ENCODE peak calls at places on chromosomes 2 and 18, in seven cellular contexts. One of them, this sample, is unnamed.

GRCh38 chr2:1010373-1011017 is 59.8 kb downstream of the SNTG2 start:
- DNase-seq in PC-9: no peak
- DNase-seq in heart right ventricle: no peak
- DNase-seq in ovary: no peak
- DNase-seq in tibial nerve: no peak
- DNase-seq in GM12878: no peak
- DNase-seq in AG04450: no peak
- DNase-seq in this sample: no peak

GRCh38 chr2:203077458-203077857 is 62.8 kb downstream of the NBEAL1 start:
- DNase-seq in PC-9: no peak
- DNase-seq in heart right ventricle: no peak
- DNase-seq in ovary: no peak
- DNase-seq in tibial nerve: no peak
- DNase-seq in GM12878: no peak
- DNase-seq in AG04450: no peak
- DNase-seq in this sample: no peak

GRCh38 chr18:24161304-24161703 is 22.4 kb downstream of the CABYR start:
- DNase-seq in PC-9: no peak
- DNase-seq in heart right ventricle: no peak
- DNase-seq in ovary: no peak
- DNase-seq in tibial nerve: no peak
- DNase-seq in GM12878: no peak
- DNase-seq in AG04450: no peak
- DNase-seq in this sample: no peak

GRCh38 chr2:8255448-8255800 is 426.4 kb upstream of the ID2 start:
- DNase-seq in PC-9: no peak
- DNase-seq in heart right ventricle: no peak
- DNase-seq in ovary: no peak
- DNase-seq in tibial nerve: no peak
- DNase-seq in GM12878: no peak
- DNase-seq in AG04450: no peak
- DNase-seq in this sample: no peak

GRCh38 chr18:45386256-45386655 is 229.0 kb upstream of the SLC14A2 start:
- DNase-seq in PC-9: no peak
- DNase-seq in heart right ventricle: no peak
- DNase-seq in ovary: peak; percentile 31
- DNase-seq in tibial nerve: no peak
- DNase-seq in GM12878: no peak
- DNase-seq in AG04450: no peak
- DNase-seq in this sample: no peak

GRCh38 chr2:185082749-185083148 is 484.4 kb downstream of the ZNF804A start:
- DNase-seq in PC-9: no peak
- DNase-seq in heart right ventricle: no peak
- DNase-seq in ovary: no peak
- DNase-seq in tibial nerve: no peak
- DNase-seq in GM12878: no peak
- DNase-seq in AG04450: no peak
- DNase-seq in this sample: no peak

GRCh38 chr18:28149810-28150420 is 27.0 kb downstream of the CDH2 start:
- DNase-seq in PC-9: no peak
- DNase-seq in heart right ventricle: no peak
- DNase-seq in ovary: no peak
- DNase-seq in tibial nerve: no peak
- DNase-seq in GM12878: no peak
- DNase-seq in AG04450: no peak
- DNase-seq in this sample: no peak

GRCh38 chr18:5890606-5891360 is 4.5 kb downstream of the TMEM200C start:
- DNase-seq in PC-9: no peak
- DNase-seq in heart right ventricle: no peak
- DNase-seq in ovary: peak; percentile 40
- DNase-seq in tibial nerve: no peak
- DNase-seq in GM12878: no peak
- DNase-seq in AG04450: no peak
- DNase-seq in this sample: peak; percentile 42

GRCh38 chr2:118729760-118730159 is 117.7 kb downstream of the EN1 start:
- DNase-seq in PC-9: no peak
- DNase-seq in heart right ventricle: no peak
- DNase-seq in ovary: no peak
- DNase-seq in tibial nerve: no peak
- DNase-seq in GM12878: no peak
- DNase-seq in AG04450: no peak
- DNase-seq in this sample: no peak

GRCh38 chr2:130875935-130876334 is 39.2 kb downstream of the ARHGEF4 start:
- DNase-seq in PC-9: no peak
- DNase-seq in heart right ventricle: no peak
- DNase-seq in ovary: no peak
- DNase-seq in tibial nerve: no peak
- DNase-seq in GM12878: no peak
- DNase-seq in AG04450: no peak
- DNase-seq in this sample: peak; percentile 7

GRCh38 chr18:35732652-35733051 is 151.1 kb downstream of the GALNT1 start:
- DNase-seq in PC-9: no peak
- DNase-seq in heart right ventricle: no peak
- DNase-seq in ovary: no peak
- DNase-seq in tibial nerve: no peak
- DNase-seq in GM12878: no peak
- DNase-seq in AG04450: peak; percentile 6
- DNase-seq in this sample: no peak

GRCh38 chr2:66301073-66301766 is 133.7 kb upstream of the MEIS1 start:
- DNase-seq in PC-9: no peak
- DNase-seq in heart right ventricle: peak; percentile 64
- DNase-seq in ovary: peak; percentile 27
- DNase-seq in tibial nerve: peak; percentile 16
- DNase-seq in GM12878: no peak
- DNase-seq in AG04450: no peak
- DNase-seq in this sample: no peak

DNA sequence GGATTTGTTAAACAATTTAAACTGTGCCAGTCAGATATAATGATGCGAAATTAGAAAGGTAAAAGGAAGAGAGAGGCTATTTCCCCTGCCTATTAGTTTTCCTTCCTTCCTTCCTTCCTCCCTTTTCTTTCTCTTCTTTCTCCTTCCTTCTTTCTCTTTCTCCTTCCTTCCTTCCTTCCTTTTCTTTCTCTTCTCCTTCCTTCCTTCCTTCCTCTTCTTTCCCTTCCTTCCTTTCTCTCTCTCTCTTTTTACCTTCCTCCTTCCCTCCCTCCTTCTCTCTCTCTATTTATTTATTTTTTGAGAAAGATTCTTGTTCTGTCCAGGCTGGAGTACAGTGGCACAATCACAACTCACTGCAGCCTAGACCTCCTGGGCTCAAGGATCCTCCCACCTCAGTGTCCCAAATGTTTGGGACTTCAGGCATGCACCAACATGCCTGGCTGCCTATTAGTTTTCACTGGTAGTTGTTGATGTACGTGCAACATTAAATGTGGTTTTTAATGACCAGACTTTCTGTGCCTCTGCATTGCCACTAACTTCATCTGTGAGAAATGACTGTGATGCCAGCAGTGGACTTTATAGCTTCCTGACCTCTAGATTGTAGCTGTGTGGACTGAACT is 48.7 kb upstream of the NFE2L2 start:
- DNase-seq in PC-9: no peak
- DNase-seq in heart right ventricle: no peak
- DNase-seq in ovary: no peak
- DNase-seq in tibial nerve: no peak
- DNase-seq in GM12878: no peak
- DNase-seq in AG04450: no peak
- DNase-seq in this sample: no peak
- H3K4me3 ChIP-seq in PC-9: no peak overlapping the region
- H3K4me3 ChIP-seq in heart right ventricle: no peak overlapping the region
- H3K4me3 ChIP-seq in ovary: no peak overlapping the region
- H3K4me3 ChIP-seq in tibial nerve: no peak overlapping the region
- H3K4me3 ChIP-seq in GM12878: no peak overlapping the region
- H3K4me3 ChIP-seq in AG04450: no peak overlapping the region
- H3K4me3 ChIP-seq in this sample: no peak overlapping the region

GRCh38 chr2:122203523-122203922 is 448.1 kb downstream of the TSN start:
- DNase-seq in PC-9: no peak
- DNase-seq in heart right ventricle: no peak
- DNase-seq in ovary: no peak
- DNase-seq in tibial nerve: no peak
- DNase-seq in GM12878: no peak
- DNase-seq in AG04450: no peak
- DNase-seq in this sample: no peak
- TF ChIP-seq CTCF in PC-9: no peak
- TF ChIP-seq CTCF in heart right ventricle: no peak
- TF ChIP-seq CTCF in ovary: no peak
- TF ChIP-seq CTCF in tibial nerve: no peak
- TF ChIP-seq CTCF in GM12878: no peak
- TF ChIP-seq CTCF in AG04450: no peak
- TF ChIP-seq CTCF in this sample: no peak

GRCh38 chr2:176157499-176158305 is 595 bp downstream of the HOXD3 start:
- DNase-seq in PC-9: no peak
- DNase-seq in heart right ventricle: no peak
- DNase-seq in ovary: no peak
- DNase-seq in tibial nerve: no peak
- DNase-seq in GM12878: no peak
- DNase-seq in AG04450: no peak
- DNase-seq in this sample: no peak
- H3K9me3 ChIP-seq in PC-9: no peaks in the 10 kb centered on the region
- H3K9me3 ChIP-seq in heart right ventricle: no peaks in the 10 kb centered on the region
- H3K9me3 ChIP-seq in ovary: no peaks in the 10 kb centered on the region
- H3K9me3 ChIP-seq in tibial nerve: no peaks in the 10 kb centered on the region
- H3K9me3 ChIP-seq in GM12878: no peaks in the 10 kb centered on the region
- H3K9me3 ChIP-seq in AG04450: peaks cover 10% of the 10 kb centered on the region
- H3K9me3 ChIP-seq in this sample: no peaks in the 10 kb centered on the region

GRCh38 chr2:231483398-231484329 is 19.4 kb upstream of the NCL start:
- DNase-seq in PC-9: no peak
- DNase-seq in heart right ventricle: peak; percentile 55
- DNase-seq in ovary: peak; percentile 27
- DNase-seq in tibial nerve: no peak
- DNase-seq in GM12878: no peak
- DNase-seq in AG04450: no peak
- DNase-seq in this sample: peak; percentile 27
- H3K4me3 ChIP-seq in PC-9: no peak overlapping the region
- H3K4me3 ChIP-seq in heart right ventricle: peak overlapping the region; percentile 71
- H3K4me3 ChIP-seq in ovary: peak overlapping the region; percentile 42
- H3K4me3 ChIP-seq in tibial nerve: peak overlapping the region; percentile 28
- H3K4me3 ChIP-seq in GM12878: peak overlapping the region; percentile 79
- H3K4me3 ChIP-seq in AG04450: peak overlapping the region; percentile 17
- H3K4me3 ChIP-seq in this sample: no peak overlapping the region

GRCh38 chr2:47655563-47655880 is 127.4 kb upstream of the MSH6 start:
- DNase-seq in PC-9: no peak
- DNase-seq in heart right ventricle: no peak
- DNase-seq in ovary: no peak
- DNase-seq in tibial nerve: no peak
- DNase-seq in GM12878: no peak
- DNase-seq in AG04450: no peak
- DNase-seq in this sample: no peak

GRCh38 chr2:47653036-47653435 is 129.9 kb upstream of the MSH6 start:
- DNase-seq in PC-9: no peak
- DNase-seq in heart right ventricle: no peak
- DNase-seq in ovary: no peak
- DNase-seq in tibial nerve: no peak
- DNase-seq in GM12878: no peak
- DNase-seq in AG04450: no peak
- DNase-seq in this sample: no peak

GRCh38 chr2:47652041-47652713 is 130.8 kb upstream of the MSH6 start:
- DNase-seq in PC-9: no peak
- DNase-seq in heart right ventricle: no peak
- DNase-seq in ovary: no peak
- DNase-seq in tibial nerve: no peak
- DNase-seq in GM12878: no peak
- DNase-seq in AG04450: no peak
- DNase-seq in this sample: no peak

GRCh38 chr2:47654790-47655562 is 128.0 kb upstream of the MSH6 start:
- DNase-seq in PC-9: peak; percentile 66
- DNase-seq in heart right ventricle: no peak
- DNase-seq in ovary: no peak
- DNase-seq in tibial nerve: no peak
- DNase-seq in GM12878: peak; percentile 60
- DNase-seq in AG04450: no peak
- DNase-seq in this sample: no peak

DNA sequence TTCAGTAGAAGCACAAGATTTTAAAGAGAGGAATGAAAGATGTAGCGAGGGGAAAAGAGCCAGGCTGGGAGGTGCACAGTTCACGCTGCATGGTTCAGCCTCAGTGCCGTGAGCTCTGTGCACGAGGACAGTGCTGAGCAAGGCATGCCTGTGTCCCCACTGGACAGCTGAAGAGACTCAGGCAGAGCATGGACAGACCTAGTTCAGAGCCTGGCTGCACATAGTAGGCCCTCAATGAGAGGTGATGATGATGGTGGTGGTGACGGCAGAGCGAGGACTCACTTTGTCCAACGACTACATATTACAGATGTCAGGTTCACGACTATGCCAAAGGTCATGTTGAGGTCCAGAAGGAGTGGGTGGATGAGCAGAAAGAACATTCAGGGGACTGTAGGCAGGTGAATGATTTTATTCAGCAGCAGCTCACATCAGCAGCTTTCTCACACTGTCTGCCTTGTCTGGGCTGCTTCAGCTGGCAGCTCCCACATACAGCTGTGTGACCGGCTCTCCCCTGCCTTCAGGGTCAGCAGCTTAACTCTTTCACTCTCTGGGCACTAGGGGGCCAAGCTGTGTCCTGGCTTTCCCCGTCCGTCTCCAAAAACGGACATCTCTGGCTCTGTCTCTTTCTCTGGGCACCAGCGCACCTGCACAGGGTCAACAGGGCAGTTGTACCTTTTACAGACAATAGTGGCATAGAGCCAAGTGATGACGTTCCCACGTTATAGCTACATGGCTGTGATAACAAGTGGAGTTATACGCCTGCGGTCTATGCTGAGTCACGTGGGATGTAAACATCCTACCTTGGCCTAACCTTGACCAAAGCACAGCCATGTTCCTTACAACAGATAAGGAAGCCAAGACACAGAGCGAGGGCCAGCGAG is 128.8 kb upstream of the MSH6 start:
- DNase-seq in PC-9: peak; percentile 59
- DNase-seq in heart right ventricle: no peak
- DNase-seq in ovary: peak; percentile 27
- DNase-seq in tibial nerve: no peak
- DNase-seq in GM12878: no peak
- DNase-seq in AG04450: no peak
- DNase-seq in this sample: peak; percentile 32
- TF ChIP-seq CTCF in PC-9: peak; percentile 57
- TF ChIP-seq CTCF in heart right ventricle: no peak
- TF ChIP-seq CTCF in ovary: no peak
- TF ChIP-seq CTCF in tibial nerve: no peak
- TF ChIP-seq CTCF in GM12878: no peak
- TF ChIP-seq CTCF in AG04450: peak; percentile 57
- TF ChIP-seq CTCF in this sample: no peak

GRCh38 chr2:204743368-204743960 is 198.2 kb downstream of the PARD3B start:
- DNase-seq in PC-9: no peak
- DNase-seq in heart right ventricle: no peak
- DNase-seq in ovary: no peak
- DNase-seq in tibial nerve: no peak
- DNase-seq in GM12878: no peak
- DNase-seq in AG04450: no peak
- DNase-seq in this sample: no peak
- H3K9me3 ChIP-seq in PC-9: no peaks in the 10 kb centered on the region
- H3K9me3 ChIP-seq in heart right ventricle: peaks cover 7% of the 10 kb centered on the region
- H3K9me3 ChIP-seq in ovary: no peaks in the 10 kb centered on the region
- H3K9me3 ChIP-seq in tibial nerve: no peaks in the 10 kb centered on the region
- H3K9me3 ChIP-seq in GM12878: no peaks in the 10 kb centered on the region
- H3K9me3 ChIP-seq in AG04450: peaks cover 7% of the 10 kb centered on the region
- H3K9me3 ChIP-seq in this sample: no peaks in the 10 kb centered on the region

DNA sequence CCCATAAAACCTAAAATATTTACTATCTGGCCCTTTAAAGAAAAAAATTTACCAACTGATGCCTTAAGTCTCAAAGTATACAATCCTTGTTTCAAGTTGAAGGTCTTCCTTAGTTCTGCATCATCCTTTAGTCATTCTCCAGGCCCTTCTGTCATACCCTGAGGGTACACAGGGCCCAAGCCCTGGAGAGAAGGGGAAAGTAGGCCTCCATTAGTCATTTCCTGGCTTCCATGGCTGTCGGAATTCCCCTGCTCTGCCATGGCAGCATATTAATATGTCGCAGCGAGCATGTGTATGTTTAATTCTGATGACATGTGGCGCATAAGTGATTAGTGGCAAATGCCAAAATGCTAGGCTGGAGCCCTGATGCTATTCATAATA is 22.0 kb downstream of the GPR39 start:
- DNase-seq in PC-9: peak; percentile 98
- DNase-seq in heart right ventricle: no peak
- DNase-seq in ovary: no peak
- DNase-seq in tibial nerve: no peak
- DNase-seq in GM12878: no peak
- DNase-seq in AG04450: peak; percentile 65
- DNase-seq in this sample: no peak
- H3K4me3 ChIP-seq in PC-9: peak overlapping the region; percentile 37
- H3K4me3 ChIP-seq in heart right ventricle: no peak overlapping the region
- H3K4me3 ChIP-seq in ovary: no peak overlapping the region
- H3K4me3 ChIP-seq in tibial nerve: no peak overlapping the region
- H3K4me3 ChIP-seq in GM12878: no peak overlapping the region
- H3K4me3 ChIP-seq in AG04450: no peak overlapping the region
- H3K4me3 ChIP-seq in this sample: no peak overlapping the region